ENCODE peak calls at places on chromosomes 13 and 19, in five cellular contexts. W, P, F, N and X are unnamed samples.
A peak's percentile ranks its signal among the peaks of the same experiment; 100 is the strongest.

GRCh38 chr19:5956323-5956722 is 21.6 kb downstream of the RANBP3 start:
- DNase-seq in W (no peak), P (no peak), F (no peak), N (no peak), X (no peak)

GRCh38 chr19:50555447-50556235 is 12.6 kb downstream of the LRRC4B start:
- DNase-seq in W (no peak), P (peak; percentile 39), F (no peak), N (peak; percentile 41), X (no peak)

GRCh38 chr19:40594657-40595077 is 6.5 kb upstream of the LTBP4 start:
- DNase-seq in W (no peak), P (no peak), F (no peak), N (no peak), X (no peak)

GRCh38 chr13:110266983-110267382 is 40.0 kb downstream of the COL4A1 start:
- DNase-seq in W (no peak), P (no peak), F (no peak), N (no peak), X (no peak)

GRCh38 chr13:51919531-51919930 is 57.8 kb downstream of the CCDC70 start:
- DNase-seq in W (no peak), P (no peak), F (no peak), N (no peak), X (no peak)

GRCh38 chr19:40233811-40234389 is 7.4 kb upstream of the CCNP start:
- DNase-seq in W (no peak), P (no peak), F (no peak), N (no peak), X (no peak)

GRCh38 chr13:31982124-31982523 is 49.5 kb upstream of the FRY start:
- DNase-seq in W (no peak), P (no peak), F (no peak), N (no peak), X (no peak)

GRCh38 chr19:632228-633067 is 889 bp downstream of the POLRMT start:
- DNase-seq in W (peak; percentile 77), P (no peak), F (no peak), N (no peak), X (no peak)

GRCh38 chr19:4909897-4910593 is 744 bp downstream of the UHRF1 start:
- DNase-seq in W (peak; percentile 93), P (peak; percentile 93), F (peak; percentile 91), N (peak; percentile 94), X (peak; percentile 89)

GRCh38 chr13:43232144-43232840 is 208.9 kb downstream of the DNAJC15 start:
- DNase-seq in W (no peak), P (no peak), F (no peak), N (no peak), X (no peak)
- H3K4me1 ChIP-seq in W (no peaks in the 10 kb centered on the region), P (no peaks in the 10 kb centered on the region), F (no peaks in the 10 kb centered on the region), N (no peaks in the 10 kb centered on the region), X (no peaks in the 10 kb centered on the region)

GRCh38 chr19:22606212-22606553 is 27.9 kb upstream of the ZNF492 start:
- DNase-seq in W (no peak), P (no peak), F (no peak), N (no peak), X (peak; percentile 11)

GRCh38 chr19:22602631-22603272 is 31.4 kb upstream of the ZNF492 start:
- DNase-seq in W (no peak), P (no peak), F (no peak), N (no peak), X (peak; percentile 17)

GRCh38 chr19:22605275-22606211 is 28.6 kb upstream of the ZNF492 start:
- DNase-seq in W (no peak), P (no peak), F (no peak), N (no peak), X (peak; percentile 15)

GRCh38 chr19:22603518-22604440 is 30.3 kb upstream of the ZNF492 start:
- DNase-seq in W (no peak), P (no peak), F (no peak), N (no peak), X (no peak)

DNA sequence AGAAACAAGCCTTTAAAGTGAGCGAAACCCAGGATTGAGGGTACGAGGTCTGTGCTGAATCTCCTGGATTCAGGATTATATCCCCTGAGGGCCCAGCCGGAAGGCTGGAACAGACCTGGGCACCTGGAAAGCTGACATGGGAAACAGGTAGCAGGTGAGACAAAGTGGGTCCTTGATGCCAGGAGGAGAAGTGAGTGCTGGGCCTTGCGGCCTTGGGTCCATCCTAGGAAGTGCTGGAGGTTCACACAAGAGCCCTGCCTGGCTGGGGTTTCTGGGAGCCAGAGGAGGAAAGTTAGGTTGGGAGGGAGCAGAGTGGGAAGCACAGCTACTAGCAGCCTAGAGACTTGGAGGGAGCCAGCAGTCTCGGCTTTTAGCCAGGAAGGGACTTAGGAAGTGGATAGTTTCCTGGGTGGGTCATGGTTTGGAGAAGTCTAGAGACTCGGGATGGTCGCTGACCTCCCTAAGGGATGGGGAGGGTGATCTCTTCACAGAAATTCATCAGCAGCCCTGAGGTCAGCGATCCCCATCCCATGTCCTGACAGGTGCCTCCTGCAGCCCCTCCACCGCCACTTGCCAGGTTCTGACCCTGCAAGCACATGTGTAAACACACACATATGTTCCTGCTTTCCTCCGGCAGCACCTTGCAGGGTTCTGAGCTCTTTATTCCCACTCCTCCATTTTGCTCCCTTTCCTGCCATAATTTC is 29.4 kb upstream of the ZNF492 start:
- DNase-seq in W (no peak), P (no peak), F (no peak), N (no peak), X (no peak)
- H3K9me3 ChIP-seq in W (no peaks in the 10 kb centered on the region), P (no peaks in the 10 kb centered on the region), F (no peaks in the 10 kb centered on the region), N (no peaks in the 10 kb centered on the region), X (no peaks in the 10 kb centered on the region)

GRCh38 chr19:39154626-39155100 is 29.1 kb downstream of the PAK4 start:
- DNase-seq in W (peak; percentile 78), P (no peak), F (no peak), N (no peak), X (peak; percentile 72)
- TF ChIP-seq CTCF in W (no peak), P (no peak), F (no peak), N (no peak), X (no peak)

DNA sequence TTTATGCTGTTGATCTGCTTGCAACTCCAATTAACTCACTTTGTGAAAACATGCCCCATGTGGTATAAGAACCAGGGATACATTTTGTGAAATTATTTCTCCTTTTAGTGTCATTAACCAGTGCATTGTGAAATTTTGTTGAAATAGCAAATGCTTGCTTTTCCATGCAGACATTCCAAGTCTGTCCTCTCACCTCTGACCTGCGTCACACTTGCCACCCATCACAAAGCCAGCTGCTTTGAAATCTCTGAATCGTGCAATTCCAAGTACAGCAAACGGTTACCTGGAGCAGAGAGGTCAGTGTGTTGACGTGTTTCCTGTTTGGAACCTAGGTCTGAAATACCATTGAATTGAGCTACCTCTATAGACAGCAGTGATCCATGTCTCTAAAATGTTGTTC is 4.9 kb upstream of the SLC25A15 start:
- DNase-seq in W (no peak), P (no peak), F (no peak), N (no peak), X (no peak)
- H3K4me1 ChIP-seq in W (no peaks in the 10 kb centered on the region), P (peaks cover 9% of the 10 kb centered on the region), F (no peaks in the 10 kb centered on the region), N (no peaks in the 10 kb centered on the region), X (peaks cover 3% of the 10 kb centered on the region)

DNA sequence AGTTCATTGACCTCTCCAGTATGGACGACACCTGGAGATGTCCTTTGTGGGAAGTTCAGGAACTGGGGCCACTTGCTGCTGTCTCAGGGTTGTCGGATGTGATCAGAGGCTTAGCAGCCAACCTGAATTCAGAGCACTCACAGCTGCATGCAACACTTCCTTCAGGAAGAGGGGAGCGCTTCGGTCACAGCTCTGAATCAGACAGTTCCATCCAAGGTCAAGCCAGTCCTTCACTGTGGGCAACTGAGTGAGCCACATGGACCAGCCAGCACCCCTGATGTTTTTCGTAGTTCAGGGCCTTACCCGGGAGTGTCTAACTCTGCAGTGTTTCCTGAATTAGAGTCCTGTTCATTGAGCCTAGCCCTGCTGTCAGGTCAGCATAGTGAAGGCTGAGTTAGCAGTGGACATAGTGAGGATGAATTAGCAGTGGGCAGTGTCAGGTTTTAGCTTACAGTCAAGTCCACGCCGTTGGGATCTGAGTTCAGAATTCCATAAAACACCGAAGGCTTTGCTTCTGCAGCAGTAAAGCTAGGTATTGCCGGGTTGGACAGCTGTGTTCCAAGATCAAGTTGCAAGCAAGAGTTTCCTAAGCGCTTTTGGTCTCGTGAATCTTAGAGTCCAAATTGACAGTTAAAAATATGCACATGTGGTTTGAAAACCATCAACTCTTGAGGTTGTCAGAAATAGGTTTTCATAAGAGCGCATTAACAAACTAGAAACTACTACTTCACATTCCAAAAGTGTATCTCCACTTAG is 5.1 kb downstream of the ZNF555 start:
- DNase-seq in W (no peak), P (no peak), F (no peak), N (no peak), X (no peak)
- H3K9me3 ChIP-seq in W (no peaks in the 10 kb centered on the region), P (no peaks in the 10 kb centered on the region), F (peaks cover 35% of the 10 kb centered on the region), N (peaks cover 49% of the 10 kb centered on the region), X (no peaks in the 10 kb centered on the region)

GRCh38 chr13:103236213-103236612 is 170.0 kb upstream of the SLC10A2 start:
- DNase-seq in W (no peak), P (no peak), F (no peak), N (no peak), X (no peak)
- TF ChIP-seq CTCF in W (no peak), P (no peak), F (no peak), N (no peak), X (no peak)